ENCODE peak calls at places on chromosomes 7 and 10, in eight cellular contexts. One of them, this sample, is unnamed.

GRCh38 chr10:121087688-121088087 is 236.5 kb downstream of the WDR11 start:
- DNase-seq in astrocyte of the hippocampus: no peak
- DNase-seq in stimulated activated CD8-positive, alpha-beta memory T cell treated with anti-CD3 and anti-CD28 coated beads, Interleukin-7, amount 100 ng/mL, for 24 hours: no peak
- DNase-seq in AG20443: no peak
- DNase-seq in hypothalamus: no peak
- DNase-seq in MCF 10A: no peak
- DNase-seq in IMR-90: no peak
- DNase-seq in C1 segment of cervical spinal cord: no peak
- DNase-seq in this sample: no peak

GRCh38 chr10:1074748-1075358 is 18.7 kb downstream of the WDR37 start:
- DNase-seq in astrocyte of the hippocampus: no peak
- DNase-seq in stimulated activated CD8-positive, alpha-beta memory T cell treated with anti-CD3 and anti-CD28 coated beads, Interleukin-7, amount 100 ng/mL, for 24 hours: no peak
- DNase-seq in AG20443: no peak
- DNase-seq in hypothalamus: no peak
- DNase-seq in MCF 10A: peak
- DNase-seq in IMR-90: no peak
- DNase-seq in C1 segment of cervical spinal cord: no peak
- DNase-seq in this sample: no peak

GRCh38 chr7:36949711-36950600 is 225.7 kb upstream of the AOAH start:
- DNase-seq in astrocyte of the hippocampus: no peak
- DNase-seq in stimulated activated CD8-positive, alpha-beta memory T cell treated with anti-CD3 and anti-CD28 coated beads, Interleukin-7, amount 100 ng/mL, for 24 hours: no peak
- DNase-seq in AG20443: no peak
- DNase-seq in hypothalamus: no peak
- DNase-seq in MCF 10A: peak
- DNase-seq in IMR-90: no peak
- DNase-seq in C1 segment of cervical spinal cord: no peak
- DNase-seq in this sample: no peak

GRCh38 chr7:104416866-104417393 is 88.5 kb downstream of the LHFPL3 start:
- DNase-seq in astrocyte of the hippocampus: no peak
- DNase-seq in stimulated activated CD8-positive, alpha-beta memory T cell treated with anti-CD3 and anti-CD28 coated beads, Interleukin-7, amount 100 ng/mL, for 24 hours: no peak
- DNase-seq in AG20443: no peak
- DNase-seq in hypothalamus: no peak
- DNase-seq in MCF 10A: no peak
- DNase-seq in IMR-90: no peak
- DNase-seq in C1 segment of cervical spinal cord: no peak
- DNase-seq in this sample: no peak

GRCh38 chr10:54869022-54869421 is 68.0 kb upstream of the PCDH15 start:
- DNase-seq in astrocyte of the hippocampus: peak
- DNase-seq in stimulated activated CD8-positive, alpha-beta memory T cell treated with anti-CD3 and anti-CD28 coated beads, Interleukin-7, amount 100 ng/mL, for 24 hours: no peak
- DNase-seq in AG20443: no peak
- DNase-seq in hypothalamus: no peak
- DNase-seq in MCF 10A: no peak
- DNase-seq in IMR-90: no peak
- DNase-seq in C1 segment of cervical spinal cord: no peak
- DNase-seq in this sample: no peak

GRCh38 chr10:79342811-79343541 is 4.3 kb upstream of the PPIF start:
- DNase-seq in astrocyte of the hippocampus: no peak
- DNase-seq in stimulated activated CD8-positive, alpha-beta memory T cell treated with anti-CD3 and anti-CD28 coated beads, Interleukin-7, amount 100 ng/mL, for 24 hours: no peak
- DNase-seq in AG20443: peak
- DNase-seq in hypothalamus: no peak
- DNase-seq in MCF 10A: no peak
- DNase-seq in IMR-90: peak
- DNase-seq in C1 segment of cervical spinal cord: no peak
- DNase-seq in this sample: no peak

GRCh38 chr10:60524541-60524940 is 134.9 kb upstream of the ANK3 start:
- DNase-seq in astrocyte of the hippocampus: peak
- DNase-seq in stimulated activated CD8-positive, alpha-beta memory T cell treated with anti-CD3 and anti-CD28 coated beads, Interleukin-7, amount 100 ng/mL, for 24 hours: no peak
- DNase-seq in AG20443: peak
- DNase-seq in hypothalamus: no peak
- DNase-seq in MCF 10A: no peak
- DNase-seq in IMR-90: peak
- DNase-seq in C1 segment of cervical spinal cord: no peak
- DNase-seq in this sample: no peak

GRCh38 chr10:49743464-49744075 is 18.6 kb downstream of the OGDHL start:
- DNase-seq in astrocyte of the hippocampus: no peak
- DNase-seq in stimulated activated CD8-positive, alpha-beta memory T cell treated with anti-CD3 and anti-CD28 coated beads, Interleukin-7, amount 100 ng/mL, for 24 hours: no peak
- DNase-seq in AG20443: peak
- DNase-seq in hypothalamus: no peak
- DNase-seq in MCF 10A: no peak
- DNase-seq in IMR-90: no peak
- DNase-seq in C1 segment of cervical spinal cord: no peak
- DNase-seq in this sample: no peak

GRCh38 chr7:112866424-112866823 is 76.2 kb upstream of the TMEM168 start:
- DNase-seq in astrocyte of the hippocampus: no peak
- DNase-seq in stimulated activated CD8-positive, alpha-beta memory T cell treated with anti-CD3 and anti-CD28 coated beads, Interleukin-7, amount 100 ng/mL, for 24 hours: no peak
- DNase-seq in AG20443: no peak
- DNase-seq in hypothalamus: no peak
- DNase-seq in MCF 10A: no peak
- DNase-seq in IMR-90: no peak
- DNase-seq in C1 segment of cervical spinal cord: no peak
- DNase-seq in this sample: no peak

GRCh38 chr10:77087406-77087805 is 550.2 kb downstream of the KCNMA1 start:
- DNase-seq in astrocyte of the hippocampus: no peak
- DNase-seq in stimulated activated CD8-positive, alpha-beta memory T cell treated with anti-CD3 and anti-CD28 coated beads, Interleukin-7, amount 100 ng/mL, for 24 hours: no peak
- DNase-seq in AG20443: no peak
- DNase-seq in hypothalamus: no peak
- DNase-seq in MCF 10A: no peak
- DNase-seq in IMR-90: peak
- DNase-seq in C1 segment of cervical spinal cord: no peak
- DNase-seq in this sample: no peak

GRCh38 chr10:125249948-125250347 is 89.6 kb upstream of the CTBP2 start:
- DNase-seq in astrocyte of the hippocampus: no peak
- DNase-seq in stimulated activated CD8-positive, alpha-beta memory T cell treated with anti-CD3 and anti-CD28 coated beads, Interleukin-7, amount 100 ng/mL, for 24 hours: no peak
- DNase-seq in AG20443: no peak
- DNase-seq in hypothalamus: no peak
- DNase-seq in MCF 10A: no peak
- DNase-seq in IMR-90: no peak
- DNase-seq in C1 segment of cervical spinal cord: no peak
- DNase-seq in this sample: no peak

GRCh38 chr10:489335-489734 is 200.1 kb downstream of the DIP2C start:
- DNase-seq in astrocyte of the hippocampus: no peak
- DNase-seq in stimulated activated CD8-positive, alpha-beta memory T cell treated with anti-CD3 and anti-CD28 coated beads, Interleukin-7, amount 100 ng/mL, for 24 hours: no peak
- DNase-seq in AG20443: no peak
- DNase-seq in hypothalamus: no peak
- DNase-seq in MCF 10A: no peak
- DNase-seq in IMR-90: no peak
- DNase-seq in C1 segment of cervical spinal cord: no peak
- DNase-seq in this sample: no peak

GRCh38 chr7:151389768-151390593 is 19.9 kb downstream of the WDR86 start:
- DNase-seq in astrocyte of the hippocampus: no peak
- DNase-seq in stimulated activated CD8-positive, alpha-beta memory T cell treated with anti-CD3 and anti-CD28 coated beads, Interleukin-7, amount 100 ng/mL, for 24 hours: no peak
- DNase-seq in AG20443: no peak
- DNase-seq in hypothalamus: no peak
- DNase-seq in MCF 10A: no peak
- DNase-seq in IMR-90: no peak
- DNase-seq in C1 segment of cervical spinal cord: no peak
- DNase-seq in this sample: peak

GRCh38 chr7:158047386-158048059 is 540.1 kb downstream of the PTPRN2 start:
- DNase-seq in astrocyte of the hippocampus: no peak
- DNase-seq in stimulated activated CD8-positive, alpha-beta memory T cell treated with anti-CD3 and anti-CD28 coated beads, Interleukin-7, amount 100 ng/mL, for 24 hours: no peak
- DNase-seq in AG20443: no peak
- DNase-seq in hypothalamus: no peak
- DNase-seq in MCF 10A: no peak
- DNase-seq in IMR-90: no peak
- DNase-seq in C1 segment of cervical spinal cord: no peak
- DNase-seq in this sample: no peak

GRCh38 chr7:124276005-124276606 is 243.2 kb upstream of the TMEM229A start:
- DNase-seq in astrocyte of the hippocampus: peak
- DNase-seq in stimulated activated CD8-positive, alpha-beta memory T cell treated with anti-CD3 and anti-CD28 coated beads, Interleukin-7, amount 100 ng/mL, for 24 hours: no peak
- DNase-seq in AG20443: no peak
- DNase-seq in hypothalamus: no peak
- DNase-seq in MCF 10A: peak
- DNase-seq in IMR-90: peak
- DNase-seq in C1 segment of cervical spinal cord: no peak
- DNase-seq in this sample: no peak